ENCODE peak calls at places on chromosomes 4 and X, in five cellular contexts. One of them, this sample, is unnamed.

GRCh38 chrX:136199365-136199764 is 51.8 kb downstream of the MAP7D3 start:
- DNase-seq in neuronal stem cell: no peak
- DNase-seq in endothelial cell of umbilical vein: no peak
- DNase-seq in CD4-positive, alpha-beta T cell: no peak
- DNase-seq in cardiac muscle cell: no peak
- DNase-seq in this sample: no peak

GRCh38 chr4:1469596-1470392 is 63.6 kb upstream of the NKX1-1 start:
- DNase-seq in neuronal stem cell: no peak
- DNase-seq in endothelial cell of umbilical vein: no peak
- DNase-seq in CD4-positive, alpha-beta T cell: no peak
- DNase-seq in cardiac muscle cell: no peak
- DNase-seq in this sample: no peak

GRCh38 chr4:54547299-54548097 is 110.3 kb upstream of the KIT start:
- DNase-seq in neuronal stem cell: no peak
- DNase-seq in endothelial cell of umbilical vein: no peak
- DNase-seq in CD4-positive, alpha-beta T cell: no peak
- DNase-seq in cardiac muscle cell: no peak
- DNase-seq in this sample: no peak

GRCh38 chr4:110869114-110869513 is 246.2 kb upstream of the PITX2 start:
- DNase-seq in neuronal stem cell: no peak
- DNase-seq in endothelial cell of umbilical vein: no peak
- DNase-seq in CD4-positive, alpha-beta T cell: no peak
- DNase-seq in cardiac muscle cell: no peak
- DNase-seq in this sample: no peak

GRCh38 chr4:69470561-69470960 is 25.1 kb downstream of the UGT2B4 start:
- DNase-seq in neuronal stem cell: no peak
- DNase-seq in endothelial cell of umbilical vein: no peak
- DNase-seq in CD4-positive, alpha-beta T cell: no peak
- DNase-seq in cardiac muscle cell: no peak
- DNase-seq in this sample: peak; percentile 0

GRCh38 chr4:112759313-112759712 is 122.4 kb downstream of the LARP7 start:
- DNase-seq in neuronal stem cell: no peak
- DNase-seq in endothelial cell of umbilical vein: no peak
- DNase-seq in CD4-positive, alpha-beta T cell: no peak
- DNase-seq in cardiac muscle cell: no peak
- DNase-seq in this sample: no peak

GRCh38 chrX:129698150-129698549 is 40.6 kb upstream of the XPNPEP2 start:
- DNase-seq in neuronal stem cell: no peak
- DNase-seq in endothelial cell of umbilical vein: no peak
- DNase-seq in CD4-positive, alpha-beta T cell: no peak
- DNase-seq in cardiac muscle cell: no peak
- DNase-seq in this sample: no peak

GRCh38 chrX:115392871-115393270 is 103.4 kb downstream of the LUZP4 start:
- DNase-seq in neuronal stem cell: no peak
- DNase-seq in endothelial cell of umbilical vein: no peak
- DNase-seq in CD4-positive, alpha-beta T cell: no peak
- DNase-seq in cardiac muscle cell: no peak
- DNase-seq in this sample: no peak

GRCh38 chrX:70138622-70139021 is 5.4 kb downstream of the IGBP1 start:
- DNase-seq in neuronal stem cell: no peak
- DNase-seq in endothelial cell of umbilical vein: no peak
- DNase-seq in CD4-positive, alpha-beta T cell: no peak
- DNase-seq in cardiac muscle cell: no peak
- DNase-seq in this sample: no peak
- H3K27ac ChIP-seq in neuronal stem cell: no peak overlapping the region
- H3K27ac ChIP-seq in endothelial cell of umbilical vein: no peak overlapping the region
- H3K27ac ChIP-seq in CD4-positive, alpha-beta T cell: no peak overlapping the region
- H3K27ac ChIP-seq in cardiac muscle cell: no peak overlapping the region
- H3K27ac ChIP-seq in this sample: no peak overlapping the region

GRCh38 chr4:4839471-4839810 is 20.0 kb upstream of the MSX1 start:
- DNase-seq in neuronal stem cell: no peak
- DNase-seq in endothelial cell of umbilical vein: no peak
- DNase-seq in CD4-positive, alpha-beta T cell: no peak
- DNase-seq in cardiac muscle cell: no peak
- DNase-seq in this sample: no peak
- H3K27ac ChIP-seq in neuronal stem cell: no peak overlapping the region
- H3K27ac ChIP-seq in endothelial cell of umbilical vein: no peak overlapping the region
- H3K27ac ChIP-seq in CD4-positive, alpha-beta T cell: no peak overlapping the region
- H3K27ac ChIP-seq in cardiac muscle cell: no peak overlapping the region
- H3K27ac ChIP-seq in this sample: no peak overlapping the region

GRCh38 chr4:151207868-151208267 is 69.1 kb upstream of the PRSS48 start:
- DNase-seq in neuronal stem cell: no peak
- DNase-seq in endothelial cell of umbilical vein: no peak
- DNase-seq in CD4-positive, alpha-beta T cell: no peak
- DNase-seq in cardiac muscle cell: no peak
- DNase-seq in this sample: no peak
- H3K27ac ChIP-seq in neuronal stem cell: no peak overlapping the region
- H3K27ac ChIP-seq in endothelial cell of umbilical vein: no peak overlapping the region
- H3K27ac ChIP-seq in CD4-positive, alpha-beta T cell: no peak overlapping the region
- H3K27ac ChIP-seq in cardiac muscle cell: peak overlapping the region; percentile 81
- H3K27ac ChIP-seq in this sample: no peak overlapping the region

GRCh38 chrX:40267334-40268118 is 169.8 kb upstream of the BCOR start:
- DNase-seq in neuronal stem cell: no peak
- DNase-seq in endothelial cell of umbilical vein: peak; percentile 3
- DNase-seq in CD4-positive, alpha-beta T cell: no peak
- DNase-seq in cardiac muscle cell: no peak
- DNase-seq in this sample: no peak
- H3K27ac ChIP-seq in neuronal stem cell: no peak overlapping the region
- H3K27ac ChIP-seq in endothelial cell of umbilical vein: peak overlapping the region; percentile 34
- H3K27ac ChIP-seq in CD4-positive, alpha-beta T cell: no peak overlapping the region
- H3K27ac ChIP-seq in cardiac muscle cell: no peak overlapping the region
- H3K27ac ChIP-seq in this sample: peak overlapping the region; percentile 65

GRCh38 chr4:37051111-37051510 is 193.4 kb upstream of the NWD2 start:
- DNase-seq in neuronal stem cell: no peak
- DNase-seq in endothelial cell of umbilical vein: no peak
- DNase-seq in CD4-positive, alpha-beta T cell: no peak
- DNase-seq in cardiac muscle cell: no peak
- DNase-seq in this sample: no peak

GRCh38 chr4:37054670-37055069 is 189.9 kb upstream of the NWD2 start:
- DNase-seq in neuronal stem cell: peak; percentile 6
- DNase-seq in endothelial cell of umbilical vein: no peak
- DNase-seq in CD4-positive, alpha-beta T cell: no peak
- DNase-seq in cardiac muscle cell: peak; percentile 19
- DNase-seq in this sample: no peak
- H3K27ac ChIP-seq in neuronal stem cell: no peak overlapping the region
- H3K27ac ChIP-seq in endothelial cell of umbilical vein: no peak overlapping the region
- H3K27ac ChIP-seq in CD4-positive, alpha-beta T cell: no peak overlapping the region
- H3K27ac ChIP-seq in cardiac muscle cell: no peak overlapping the region
- H3K27ac ChIP-seq in this sample: no peak overlapping the region

GRCh38 chrX:101656817-101657216 is 2.8 kb downstream of the ARMCX2 start:
- DNase-seq in neuronal stem cell: no peak
- DNase-seq in endothelial cell of umbilical vein: no peak
- DNase-seq in CD4-positive, alpha-beta T cell: no peak
- DNase-seq in cardiac muscle cell: no peak
- DNase-seq in this sample: no peak

GRCh38 chrX:101657495-101657894 is 2.2 kb downstream of the ARMCX2 start:
- DNase-seq in neuronal stem cell: no peak
- DNase-seq in endothelial cell of umbilical vein: no peak
- DNase-seq in CD4-positive, alpha-beta T cell: no peak
- DNase-seq in cardiac muscle cell: no peak
- DNase-seq in this sample: no peak

GRCh38 chrX:101658661-101659477 is 781 bp downstream of the ARMCX2 start:
- DNase-seq in neuronal stem cell: peak; percentile 41
- DNase-seq in endothelial cell of umbilical vein: peak; percentile 51
- DNase-seq in CD4-positive, alpha-beta T cell: peak; percentile 58
- DNase-seq in cardiac muscle cell: peak; percentile 64
- DNase-seq in this sample: peak; percentile 83

GRCh38 chrX:101655540-101655939 is 4.1 kb downstream of the ARMCX2 start:
- DNase-seq in neuronal stem cell: no peak
- DNase-seq in endothelial cell of umbilical vein: no peak
- DNase-seq in CD4-positive, alpha-beta T cell: no peak
- DNase-seq in cardiac muscle cell: no peak
- DNase-seq in this sample: no peak

GRCh38 chrX:101659601-101660063 is at the start of gene ARMCX2:
- DNase-seq in neuronal stem cell: peak; percentile 21
- DNase-seq in endothelial cell of umbilical vein: peak; percentile 61
- DNase-seq in CD4-positive, alpha-beta T cell: no peak
- DNase-seq in cardiac muscle cell: peak; percentile 66
- DNase-seq in this sample: peak; percentile 50
- H3K27ac ChIP-seq in neuronal stem cell: peak within 1 kb of the TSS; percentile 70
- H3K27ac ChIP-seq in endothelial cell of umbilical vein: peak within 1 kb of the TSS; percentile 18
- H3K27ac ChIP-seq in CD4-positive, alpha-beta T cell: no peak within 1 kb of the TSS
- H3K27ac ChIP-seq in cardiac muscle cell: no peak within 1 kb of the TSS
- H3K27ac ChIP-seq in this sample: peak within 1 kb of the TSS; percentile 14

GRCh38 chrX:13432376-13432775 is 112.5 kb upstream of the ATXN3L start:
- DNase-seq in neuronal stem cell: no peak
- DNase-seq in endothelial cell of umbilical vein: peak; percentile 83
- DNase-seq in CD4-positive, alpha-beta T cell: no peak
- DNase-seq in cardiac muscle cell: no peak
- DNase-seq in this sample: no peak
- H3K27ac ChIP-seq in neuronal stem cell: no peak overlapping the region
- H3K27ac ChIP-seq in endothelial cell of umbilical vein: peak overlapping the region; percentile 55
- H3K27ac ChIP-seq in CD4-positive, alpha-beta T cell: no peak overlapping the region
- H3K27ac ChIP-seq in cardiac muscle cell: no peak overlapping the region
- H3K27ac ChIP-seq in this sample: no peak overlapping the region